ENCODE peak calls at places on chromosomes 16 and 17, in seven cellular contexts. N is heart left ventricle, Z is thoracic aorta, L is IMR-90, Y is body of pancreas, J is fibroblast of lung, W is uterus. K is an unnamed sample.

GRCh38 chr17:77254961-77255741 is 114.4 kb downstream of the SEC14L1 start:
- DNase-seq in N (no peak), Z (no peak), L (peak; percentile 86), Y (peak; percentile 29), J (peak; percentile 88), W (no peak), K (no peak)

GRCh38 chr16:50603206-50604064 is 55.2 kb downstream of the NKD1 start:
- DNase-seq in N (peak; percentile 49), Z (peak; percentile 25), L (no peak), Y (no peak), J (peak; percentile 55), W (peak; percentile 80), K (no peak)

GRCh38 chr16:84989791-84990620 is 21.3 kb downstream of the ZDHHC7 start:
- DNase-seq in N (no peak), Z (no peak), L (no peak), Y (no peak), J (no peak), W (no peak), K (no peak)

GRCh38 chr17:79455636-79456035 is 155.2 kb downstream of the RBFOX3 start:
- DNase-seq in N (no peak), Z (no peak), L (no peak), Y (no peak), J (no peak), W (no peak), K (no peak)

GRCh38 chr17:80099291-80100034 is 1.9 kb upstream of the GAA start:
- DNase-seq in N (no peak), Z (no peak), L (no peak), Y (no peak), J (no peak), W (no peak), K (no peak)

GRCh38 chr16:85657267-85657650 is 31.5 kb downstream of the GINS2 start:
- DNase-seq in N (no peak), Z (no peak), L (no peak), Y (no peak), J (no peak), W (no peak), K (no peak)

GRCh38 chr17:55433629-55434422 is 12.2 kb upstream of the MMD start:
- DNase-seq in N (no peak), Z (no peak), L (peak; percentile 96), Y (peak; percentile 48), J (peak; percentile 99), W (no peak), K (no peak)

GRCh38 chr17:83012873-83013778 is 66.3 kb upstream of the METRNL start:
- DNase-seq in N (no peak), Z (no peak), L (peak; percentile 97), Y (no peak), J (peak; percentile 95), W (no peak), K (no peak)

GRCh38 chr16:84953051-84953746 is 58.1 kb downstream of the ZDHHC7 start:
- DNase-seq in N (no peak), Z (no peak), L (no peak), Y (no peak), J (no peak), W (no peak), K (no peak)

GRCh38 chr17:51299859-51300258 is 39.5 kb downstream of the UTP18 start:
- DNase-seq in N (no peak), Z (no peak), L (no peak), Y (no peak), J (no peak), W (no peak), K (no peak)

GRCh38 chr17:28777178-28777577 is 33.4 kb downstream of the TRAF4 start:
- DNase-seq in N (no peak), Z (no peak), L (no peak), Y (no peak), J (no peak), W (no peak), K (no peak)

GRCh38 chr17:58960068-58960467 is 146.6 kb downstream of the TRIM37 start:
- DNase-seq in N (no peak), Z (no peak), L (peak; percentile 74), Y (peak; percentile 41), J (peak; percentile 62), W (no peak), K (no peak)

GRCh38 chr16:86928517-86929148 is 350.3 kb downstream of the FOXL1 start:
- DNase-seq in N (no peak), Z (no peak), L (no peak), Y (no peak), J (no peak), W (no peak), K (no peak)

GRCh38 chr16:86927699-86928098 is 349.4 kb downstream of the FOXL1 start:
- DNase-seq in N (no peak), Z (no peak), L (no peak), Y (no peak), J (no peak), W (no peak), K (no peak)

GRCh38 chr16:86930663-86931062 is 352.3 kb downstream of the FOXL1 start:
- DNase-seq in N (no peak), Z (no peak), L (no peak), Y (no peak), J (no peak), W (no peak), K (no peak)

GRCh38 chr16:86930001-86930400 is 351.7 kb downstream of the FOXL1 start:
- DNase-seq in N (no peak), Z (no peak), L (no peak), Y (no peak), J (peak; percentile 12), W (no peak), K (no peak)

GRCh38 chr16:86929149-86929871 is 351.0 kb downstream of the FOXL1 start:
- DNase-seq in N (peak; percentile 82), Z (peak; percentile 29), L (peak; percentile 93), Y (no peak), J (peak; percentile 68), W (no peak), K (no peak)
- H3K27ac ChIP-seq in N (no peak overlapping the region), Z (peak overlapping the region; percentile 85), L (peak overlapping the region; percentile 75), Y (no peak overlapping the region), J (peak overlapping the region; percentile 30), W (no peak overlapping the region), K (no peak overlapping the region)

GRCh38 chr17:44467108-44467507 is 36.1 kb downstream of the GPATCH8 start:
- DNase-seq in N (no peak), Z (no peak), L (no peak), Y (no peak), J (no peak), W (no peak), K (no peak)

GRCh38 chr17:44465897-44466296 is 37.3 kb downstream of the GPATCH8 start:
- DNase-seq in N (no peak), Z (no peak), L (no peak), Y (no peak), J (no peak), W (no peak), K (no peak)

GRCh38 chr17:44466339-44466738 is 36.9 kb downstream of the GPATCH8 start:
- DNase-seq in N (no peak), Z (no peak), L (no peak), Y (no peak), J (no peak), W (no peak), K (no peak)

GRCh38 chr17:44465276-44465675 is 37.9 kb downstream of the GPATCH8 start:
- DNase-seq in N (no peak), Z (no peak), L (no peak), Y (no peak), J (no peak), W (no peak), K (no peak)

GRCh38 chr17:44464037-44464436 is 39.2 kb downstream of the GPATCH8 start:
- DNase-seq in N (no peak), Z (no peak), L (peak; percentile 51), Y (no peak), J (no peak), W (no peak), K (no peak)
- H3K27ac ChIP-seq in N (no peak overlapping the region), Z (no peak overlapping the region), L (no peak overlapping the region), Y (no peak overlapping the region), J (peak overlapping the region; percentile 20), W (no peak overlapping the region), K (no peak overlapping the region)

GRCh38 chr16:89953671-89954406 is 5.3 kb downstream of the DEF8 start:
- DNase-seq in N (no peak), Z (no peak), L (no peak), Y (no peak), J (no peak), W (no peak), K (no peak)
- H3K27ac ChIP-seq in N (no peak overlapping the region), Z (no peak overlapping the region), L (no peak overlapping the region), Y (no peak overlapping the region), J (no peak overlapping the region), W (no peak overlapping the region), K (no peak overlapping the region)

GRCh38 chr17:48611681-48612455 is 1.1 kb upstream of the HOXB7 start:
- DNase-seq in N (no peak), Z (no peak), L (no peak), Y (no peak), J (no peak), W (no peak), K (no peak)
- H3K27ac ChIP-seq in N (no peak overlapping the region), Z (peak overlapping the region; percentile 91), L (peak overlapping the region; percentile 93), Y (no peak overlapping the region), J (peak overlapping the region; percentile 85), W (peak overlapping the region; percentile 43), K (no peak overlapping the region)